ENCODE peak calls at places on chromosomes 4 and X, in nine cellular contexts. Q is endothelial cell, S is lower lobe of right lung, B is sigmoid colon, N is MCF 10A, M is IMR-90, I is progenitor cell of endocrine pancreas, Z is WTC11, U is mucosa of descending colon. Y is an unnamed sample.

GRCh38 chr4:97453186-97453585 is 690.1 kb downstream of the STPG2 start:
- DNase-seq in S (peak), M (no peak), B (no peak), I (no peak), N (no peak), U (no peak), Z (no peak), Q (no peak), Y (no peak)

GRCh38 chr4:41268721-41269517 is 12.2 kb downstream of the UCHL1 start:
- DNase-seq in Z (no peak), I (no peak), N (no peak), B (no peak), S (no peak), M (no peak), U (no peak), Q (no peak), Y (no peak)

GRCh38 chr4:8303485-8304281 is 34.1 kb downstream of the HTRA3 start:
- DNase-seq in Q (no peak), S (no peak), B (peak), Z (no peak), I (no peak), M (peak), N (peak), U (no peak), Y (peak)

GRCh38 chrX:153004780-153005179 is 10.9 kb upstream of the PNMA5 start:
- DNase-seq in B (no peak), Z (no peak), M (no peak), I (no peak), U (no peak), Q (no peak), S (no peak), N (no peak), Y (no peak)

GRCh38 chr4:83208776-83209365 is 75.7 kb downstream of the COQ2 start:
- DNase-seq in Q (no peak), B (no peak), M (no peak), I (no peak), S (no peak), U (no peak), Z (no peak), N (peak), Y (no peak)

GRCh38 chrX:56784666-56785065 is 55.6 kb downstream of the NBDY start:
- DNase-seq in N (no peak), I (no peak), S (no peak), B (peak), Z (no peak), Q (no peak), U (no peak), M (no peak), Y (no peak)

GRCh38 chrX:9327747-9328145 is 137.1 kb upstream of the TBL1X start:
- DNase-seq in N (peak), U (no peak), Z (no peak), Q (no peak), S (no peak), B (no peak), I (no peak), M (peak), Y (no peak)

GRCh38 chr4:472881-473574 is 25.9 kb downstream of the ZNF721 start:
- DNase-seq in S (no peak), M (peak), I (no peak), U (no peak), B (no peak), N (peak), Q (peak), Z (no peak), Y (no peak)

GRCh38 chr4:80204433-80204832 is 7.1 kb downstream of the PRDM8 start:
- DNase-seq in Z (no peak), Q (no peak), I (no peak), N (no peak), S (no peak), M (peak), B (no peak), U (no peak), Y (no peak)

GRCh38 chr4:34974313-34974680 is 1270.0 kb downstream of the ARAP2 start:
- DNase-seq in S (no peak), M (no peak), Q (no peak), U (no peak), B (no peak), I (no peak), N (no peak), Z (no peak), Y (no peak)

GRCh38 chr4:23161787-23162186 is 469.1 kb downstream of the GBA3 start:
- DNase-seq in B (no peak), I (no peak), Z (no peak), U (no peak), Q (no peak), S (no peak), N (no peak), M (no peak), Y (no peak)

GRCh38 chrX:37383313-37383712 is 34.1 kb downstream of the PRRG1 start:
- DNase-seq in U (no peak), S (no peak), I (no peak), B (no peak), Q (no peak), Z (no peak), N (no peak), M (peak), Y (no peak)

GRCh38 chr4:6956434-6957147 is 47.0 kb downstream of the TBC1D14 start:
- DNase-seq in Q (no peak), Z (no peak), U (peak), M (no peak), N (no peak), B (no peak), S (no peak), I (no peak), Y (no peak)

GRCh38 chr4:153137168-153137567 is 67.1 kb upstream of the TRIM2 start:
- DNase-seq in I (no peak), B (no peak), M (peak), N (peak), Z (no peak), S (no peak), Q (no peak), U (no peak), Y (no peak)

GRCh38 chr4:183139058-183139740 is 40.1 kb downstream of the WWC2 start:
- DNase-seq in I (no peak), S (no peak), B (no peak), N (no peak), M (peak), Q (no peak), Z (no peak), U (no peak), Y (no peak)

GRCh38 chr4:131366724-131367123 is 1782.4 kb upstream of the PCDH10 start:
- DNase-seq in U (no peak), Z (no peak), N (no peak), B (no peak), Q (no peak), M (no peak), I (no peak), S (no peak), Y (no peak)

GRCh38 chr4:178752954-178753525 is 1310.8 kb upstream of the AGA start:
- DNase-seq in S (no peak), B (no peak), M (no peak), Q (no peak), Z (no peak), I (no peak), U (no peak), N (no peak), Y (no peak)
- TF ChIP-seq CTCF in S (no peak), B (no peak), M (no peak), Q (no peak), Z (no peak), I (no peak), U (no peak), N (no peak), Y (no peak)

GRCh38 chr4:144645621-144646522 is at the start of gene HHIP:
- DNase-seq in B (peak), Q (peak), N (peak), I (peak), S (peak), U (peak), Z (peak), M (peak), Y (peak)

GRCh38 chr4:144646523-144647094 is 653 bp downstream of the HHIP start:
- DNase-seq in S (no peak), N (peak), Z (peak), U (peak), B (no peak), M (no peak), I (no peak), Q (peak), Y (peak)

GRCh38 chr4:144644368-144645101 is 1.4 kb upstream of the HHIP start:
- DNase-seq in B (no peak), I (no peak), U (no peak), N (no peak), S (no peak), Q (no peak), Z (no peak), M (no peak), Y (no peak)

GRCh38 chr4:144647095-144647959 is 1.4 kb downstream of the HHIP start:
- DNase-seq in S (no peak), Z (peak), M (peak), Q (peak), B (no peak), U (no peak), N (no peak), I (no peak), Y (no peak)

GRCh38 chr4:144645102-144645469 is 870 bp upstream of the HHIP start:
- DNase-seq in M (no peak), N (no peak), Z (peak), Q (no peak), B (no peak), S (peak), I (no peak), U (peak), Y (no peak)
- TF ChIP-seq CTCF in M (no peak), N (no peak), Z (no peak), Q (no peak), B (no peak), S (no peak), I (no peak), U (no peak), Y (no peak)

DNA sequence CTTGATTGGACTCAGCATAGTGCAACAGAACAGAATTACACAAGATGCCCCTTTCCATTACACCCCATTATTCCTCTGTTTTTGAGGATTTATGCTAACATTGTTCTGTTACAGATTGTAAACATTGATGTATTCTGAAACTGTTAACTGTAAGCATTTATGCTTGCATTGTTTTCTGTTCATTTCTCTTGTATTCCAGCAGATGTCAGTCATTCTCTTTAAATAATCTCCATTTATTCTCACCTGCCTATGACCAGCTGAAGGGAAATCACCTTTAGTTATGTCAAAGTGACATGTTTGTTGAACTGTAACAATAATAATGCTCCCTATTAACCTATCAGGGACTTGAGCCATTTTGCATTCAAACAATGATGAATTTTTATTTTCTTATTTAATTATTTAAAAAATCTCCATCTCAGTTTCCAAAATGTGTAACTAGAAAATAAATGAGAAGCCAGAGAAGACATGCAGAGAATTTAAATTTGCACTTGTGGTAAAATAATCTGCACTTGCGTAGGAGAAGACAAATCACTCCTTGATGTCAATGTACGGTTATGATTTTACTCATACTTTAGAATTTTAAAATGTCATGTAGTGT is 58.0 kb downstream of the SPCS3 start:
- DNase-seq in N (peak), Z (no peak), B (no peak), I (no peak), S (no peak), U (no peak), M (peak), Q (no peak), Y (no peak)
- TF ChIP-seq CTCF in N (peak), Z (no peak), B (no peak), I (peak), S (peak), U (no peak), M (peak), Q (peak), Y (no peak)

GRCh38 chr4:120266602-120267001 is 200.0 kb upstream of the MAD2L1 start:
- DNase-seq in I (no peak), M (no peak), B (no peak), Q (no peak), S (no peak), N (peak), Z (no peak), U (no peak), Y (no peak)
- TF ChIP-seq CTCF in I (no peak), M (no peak), B (no peak), Q (no peak), S (no peak), N (no peak), Z (no peak), U (no peak), Y (no peak)

DNA sequence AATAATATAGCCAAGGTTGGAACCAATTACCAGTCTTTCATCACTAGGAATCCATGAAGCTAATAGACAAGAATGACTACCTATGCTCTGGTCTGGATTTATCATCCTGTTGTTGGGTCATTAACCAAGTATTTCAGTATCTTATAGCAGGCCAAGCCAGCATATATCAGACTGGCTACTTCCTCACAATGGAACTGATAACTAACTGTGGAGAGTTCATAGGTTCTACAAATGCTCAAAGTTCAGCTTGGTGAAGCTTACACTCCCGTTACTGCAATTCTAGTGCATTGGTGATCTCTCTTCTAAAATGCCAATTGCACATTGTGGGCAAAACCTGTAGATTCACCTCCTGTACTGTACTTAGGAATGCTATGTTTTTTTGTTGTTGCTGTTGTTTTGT is 4.8 kb downstream of the TRPC5OS start:
- DNase-seq in M (no peak), B (no peak), S (no peak), Q (no peak), U (no peak), I (no peak), N (no peak), Z (no peak), Y (no peak)
- TF ChIP-seq CTCF in M (no peak), B (no peak), S (no peak), Q (no peak), U (no peak), I (no peak), N (no peak), Z (no peak), Y (no peak)

GRCh38 chrX:81729269-81729777 is 527.4 kb downstream of the SH3BGRL start:
- DNase-seq in N (peak), S (no peak), I (no peak), Q (no peak), M (no peak), U (no peak), Z (no peak), B (no peak), Y (no peak)
- TF ChIP-seq CTCF in N (no peak), S (no peak), I (no peak), Q (no peak), M (no peak), U (no peak), Z (no peak), B (no peak), Y (no peak)

GRCh38 chr4:87034527-87034926 is 99.7 kb downstream of the AFF1 start:
- DNase-seq in S (no peak), Z (no peak), N (no peak), M (no peak), Q (no peak), U (no peak), B (no peak), I (no peak), Y (no peak)

GRCh38 chr4:87032884-87033533 is 98.2 kb downstream of the AFF1 start:
- DNase-seq in Q (no peak), U (no peak), S (no peak), N (peak), Z (no peak), I (no peak), B (no peak), M (peak), Y (no peak)

GRCh38 chr4:87035881-87036509 is 101.2 kb downstream of the AFF1 start:
- DNase-seq in N (no peak), M (no peak), S (no peak), I (no peak), Z (no peak), U (no peak), B (no peak), Q (no peak), Y (no peak)

GRCh38 chr4:87031946-87032345 is 97.1 kb downstream of the AFF1 start:
- DNase-seq in S (no peak), N (no peak), Z (no peak), B (no peak), Q (no peak), U (no peak), I (no peak), M (no peak), Y (no peak)

GRCh38 chr4:87033902-87034301 is 99.1 kb downstream of the AFF1 start:
- DNase-seq in Q (no peak), N (no peak), Z (peak), M (no peak), B (no peak), U (no peak), I (no peak), S (no peak), Y (no peak)
- TF ChIP-seq CTCF in Q (no peak), N (no peak), Z (no peak), M (no peak), B (no peak), U (no peak), I (peak), S (no peak), Y (no peak)

GRCh38 chr4:76251448-76252270 is at the start of gene FAM47E:
- DNase-seq in B (peak), Q (peak), U (peak), S (peak), I (peak), Z (peak), M (peak), N (peak), Y (peak)
- TF ChIP-seq CTCF in B (no peak), Q (no peak), U (no peak), S (peak), I (peak), Z (no peak), M (peak), N (peak), Y (no peak)

Y was measured in mesothelial cell of epicardium.